ENCODE peak calls at places on chromosomes 4 and X, in ten cellular contexts. Y is gastrocnemius medialis, V is transverse colon, K is thyroid gland, E is uterus, B is tibial nerve, Z is hepatocyte, O is OCI-LY7, D is pancreas, W is lower lobe of right lung. F is an unnamed sample. For H3K4me1, the result is how much of the 10 kb centered on the place peaks cover.

GRCh38 chrX:34341814-34342213 is 209.7 kb upstream of the FAM47A start:
- DNase-seq in Y (no peak), V (no peak), K (no peak), E (no peak), B (no peak), Z (no peak), O (no peak), D (no peak), W (no peak), F (no peak)

GRCh38 chr4:37762294-37763163 is 64.0 kb upstream of the PGM2 start:
- DNase-seq in Y (no peak), V (no peak), K (no peak), E (peak), B (no peak), Z (peak), O (peak), D (no peak), W (no peak), F (no peak)

GRCh38 chr4:6337331-6337935 is 67.8 kb downstream of the WFS1 start:
- DNase-seq in Y (no peak), V (no peak), K (no peak), E (no peak), B (no peak), Z (no peak), O (no peak), D (peak), W (no peak), F (no peak)

GRCh38 chr4:99811850-99812249 is 4.8 kb upstream of the DAPP1 start:
- DNase-seq in Y (no peak), V (peak), K (no peak), E (no peak), B (peak), Z (peak), O (peak), D (peak), W (no peak), F (no peak)

GRCh38 chr4:88283661-88284377 is 542 bp downstream of the PPM1K start:
- DNase-seq in Y (peak), V (peak), K (peak), E (peak), B (peak), Z (peak), O (peak), D (peak), W (peak), F (peak)

GRCh38 chr4:152255437-152255836 is 280.5 kb downstream of the FBXW7 start:
- DNase-seq in Y (peak), V (no peak), K (peak), E (no peak), B (no peak), Z (no peak), O (no peak), D (no peak), W (no peak), F (peak)

GRCh38 chr4:180116840-180117239 is 2126.4 kb upstream of the TENM3 start:
- DNase-seq in Y (no peak), V (no peak), K (no peak), E (no peak), B (no peak), Z (no peak), O (no peak), D (no peak), W (no peak), F (no peak)

GRCh38 chrX:149992918-149993317 is 54.6 kb upstream of the EOLA2 start:
- DNase-seq in Y (no peak), V (no peak), K (no peak), E (no peak), B (no peak), Z (no peak), O (no peak), D (no peak), W (no peak), F (no peak)

GRCh38 chr4:85431156-85431555 is 43.8 kb upstream of the ARHGAP24 start:
- DNase-seq in Y (no peak), V (no peak), K (no peak), E (no peak), B (no peak), Z (no peak), O (no peak), D (no peak), W (no peak), F (no peak)

GRCh38 chr4:178672512-178672911 is 1230.3 kb upstream of the AGA start:
- DNase-seq in Y (no peak), V (no peak), K (no peak), E (no peak), B (no peak), Z (no peak), O (no peak), D (no peak), W (no peak), F (no peak)

GRCh38 chrX:55710701-55711100 is 6.8 kb upstream of the RRAGB start:
- DNase-seq in Y (no peak), V (no peak), K (no peak), E (peak), B (no peak), Z (no peak), O (no peak), D (peak), W (no peak), F (peak)

GRCh38 chr4:23130845-23131244 is 438.1 kb downstream of the GBA3 start:
- DNase-seq in Y (no peak), V (no peak), K (no peak), E (no peak), B (no peak), Z (no peak), O (no peak), D (no peak), W (no peak), F (no peak)

GRCh38 chr4:56940403-56940802 is 32.7 kb downstream of the REST start:
- DNase-seq in Y (no peak), V (no peak), K (no peak), E (no peak), B (no peak), Z (no peak), O (no peak), D (no peak), W (no peak), F (no peak)
- TF ChIP-seq CTCF in Y (no peak), V (no peak), K (no peak), E (no peak), B (no peak), Z (no peak), O (no peak), D (no peak), W (no peak), F (no peak)

GRCh38 chr4:24578364-24578763 is 6.0 kb downstream of the DHX15 start:
- DNase-seq in Y (no peak), V (no peak), K (no peak), E (no peak), B (no peak), Z (no peak), O (no peak), D (no peak), W (no peak), F (no peak)

GRCh38 chr4:24573582-24573981 is 10.8 kb downstream of the DHX15 start:
- DNase-seq in Y (no peak), V (no peak), K (no peak), E (no peak), B (no peak), Z (no peak), O (no peak), D (no peak), W (no peak), F (no peak)

GRCh38 chr4:24574256-24574655 is 10.1 kb downstream of the DHX15 start:
- DNase-seq in Y (no peak), V (no peak), K (no peak), E (no peak), B (no peak), Z (no peak), O (no peak), D (no peak), W (no peak), F (no peak)

GRCh38 chr4:24570574-24571236 is 13.6 kb downstream of the DHX15 start:
- DNase-seq in Y (no peak), V (no peak), K (no peak), E (no peak), B (no peak), Z (no peak), O (no peak), D (no peak), W (no peak), F (no peak)

DNA sequence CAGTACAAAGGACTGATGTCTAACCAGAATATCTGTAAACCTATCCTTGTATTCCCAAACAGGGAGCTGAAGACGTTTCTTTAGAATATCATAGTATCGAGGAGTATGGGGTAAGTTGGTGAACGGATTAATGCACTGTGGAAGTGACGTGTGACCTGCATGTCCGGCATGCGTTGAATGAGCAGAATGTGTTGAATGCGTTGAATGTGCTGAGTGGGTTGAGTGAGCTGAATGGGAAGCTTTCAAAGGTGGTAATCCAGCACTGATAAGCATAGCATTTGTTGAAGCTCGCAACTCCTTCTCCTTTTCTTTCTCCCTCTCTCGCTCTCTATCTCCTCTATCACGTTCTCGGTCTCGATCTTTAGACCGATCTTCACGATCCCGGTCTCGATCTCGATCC is 8.1 kb downstream of the DHX15 start:
- DNase-seq in Y (no peak), V (no peak), K (no peak), E (no peak), B (no peak), Z (no peak), O (no peak), D (no peak), W (no peak), F (no peak)
- H3K4me1 ChIP-seq in Y (under half), V (under half), K (under half), E (under half), B (under half), Z (under half), O (under half), D (under half), W (half or more), F (half or more)

GRCh38 chr4:102620697-102621497 is 119.7 kb downstream of the NFKB1 start:
- DNase-seq in Y (peak), V (peak), K (peak), E (no peak), B (no peak), Z (peak), O (peak), D (peak), W (no peak), F (no peak)
- H3K4me3 ChIP-seq in Y (no peak), V (peak), K (no peak), E (no peak), B (no peak), Z (no peak), O (no peak), D (no peak), W (no peak), F (peak)

DNA sequence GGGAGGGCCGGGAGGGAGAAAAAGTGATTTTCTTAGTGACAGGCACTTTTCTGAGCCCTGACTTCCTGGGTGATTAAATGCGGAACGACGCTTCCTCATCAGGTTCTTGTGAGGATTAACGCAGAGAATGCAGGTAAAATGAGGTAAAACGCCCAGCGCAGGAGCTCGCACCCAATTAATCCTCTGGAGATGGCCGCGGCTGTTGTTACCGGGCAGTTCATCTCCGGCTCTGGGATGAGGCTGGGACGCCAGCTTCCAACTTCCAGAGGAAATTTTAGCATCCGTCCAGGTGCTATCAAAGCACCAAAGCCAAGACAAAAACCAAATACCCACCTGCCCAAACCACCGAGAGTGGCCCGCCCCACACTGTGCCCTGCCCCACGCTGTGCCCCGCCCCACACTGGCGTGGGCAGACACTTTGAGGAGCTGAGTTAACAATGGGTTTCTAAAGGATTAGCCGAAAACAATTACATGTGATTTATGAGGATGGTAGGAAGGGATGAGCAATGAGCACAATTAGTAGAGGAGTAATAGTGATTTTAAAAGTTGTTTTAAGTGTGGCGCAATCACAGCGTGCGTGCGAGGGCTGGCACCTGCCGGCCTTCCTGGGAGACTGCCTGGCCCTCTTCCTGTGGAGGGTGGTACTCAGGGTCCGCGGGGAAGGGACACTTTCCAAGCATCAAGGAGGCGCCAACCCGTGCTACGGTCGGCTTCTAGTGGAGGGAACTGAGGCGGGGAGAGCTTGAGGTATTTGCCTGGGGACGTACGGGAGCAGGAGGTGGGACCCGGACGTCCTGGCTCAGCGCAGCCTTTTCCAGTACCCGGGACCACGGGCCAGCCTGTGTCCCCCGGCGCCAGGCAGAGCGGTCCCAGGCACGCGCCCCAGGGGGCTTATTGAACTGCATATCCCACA is 41.6 kb upstream of the ADRA2C start:
- DNase-seq in Y (no peak), V (no peak), K (no peak), E (no peak), B (no peak), Z (no peak), O (no peak), D (no peak), W (no peak), F (no peak)
- TF ChIP-seq CTCF in Y (no peak), V (no peak), K (no peak), E (no peak), B (no peak), Z (no peak), O (no peak), D (no peak), W (no peak), F (no peak)

GRCh38 chr4:4673070-4673469 is 131.2 kb upstream of the STX18 start:
- DNase-seq in Y (no peak), V (peak), K (no peak), E (peak), B (no peak), Z (peak), O (peak), D (no peak), W (no peak), F (no peak)

GRCh38 chr4:4670869-4671268 is 129.0 kb upstream of the STX18 start:
- DNase-seq in Y (no peak), V (no peak), K (no peak), E (no peak), B (no peak), Z (no peak), O (no peak), D (no peak), W (no peak), F (no peak)

GRCh38 chr4:4675051-4675581 is 133.3 kb upstream of the STX18 start:
- DNase-seq in Y (no peak), V (no peak), K (no peak), E (no peak), B (no peak), Z (no peak), O (no peak), D (no peak), W (no peak), F (no peak)

GRCh38 chr4:4672397-4672796 is 130.5 kb upstream of the STX18 start:
- DNase-seq in Y (no peak), V (peak), K (no peak), E (no peak), B (no peak), Z (no peak), O (no peak), D (no peak), W (no peak), F (no peak)

GRCh38 chr4:4671774-4672349 is 130.0 kb upstream of the STX18 start:
- DNase-seq in Y (no peak), V (no peak), K (no peak), E (no peak), B (no peak), Z (no peak), O (no peak), D (no peak), W (no peak), F (no peak)
- H3K4me1 ChIP-seq in Y (under half), V (under half), K (under half), E (under half), B (under half), Z (under half), O (under half), D (under half), W (under half), F (under half)